ENCODE peak calls at places on chromosomes 6 and 20, in ten cellular contexts. W, X, K, G, S, M, A, U, D and V are unnamed samples.

GRCh38 chr6:34904990-34905613 is 16.0 kb downstream of the ANKS1A start:
- DNase-seq in W (no peak), X (no peak), K (no peak), G (no peak), S (no peak), M (no peak), A (no peak), U (no peak), D (no peak), V (no peak)

GRCh38 chr20:32535953-32536823 is 48.9 kb downstream of the NOL4L start:
- DNase-seq in W (no peak), X (peak; percentile 61), K (peak; percentile 29), G (peak; percentile 51), S (peak; percentile 15), M (peak; percentile 81), A (peak; percentile 66), U (peak; percentile 93), D (peak; percentile 82), V (peak; percentile 68)

GRCh38 chr6:105900120-105900937 is 185.8 kb upstream of the PRDM1 start:
- DNase-seq in W (peak; percentile 3), X (no peak), K (peak; percentile 35), G (no peak), S (peak; percentile 50), M (no peak), A (no peak), U (peak; percentile 26), D (no peak), V (no peak)

GRCh38 chr6:64683682-64684081 is 1023.3 kb downstream of the EYS start:
- DNase-seq in W (peak; percentile 97), X (no peak), K (peak; percentile 36), G (no peak), S (no peak), M (no peak), A (no peak), U (no peak), D (no peak), V (peak; percentile 45)

GRCh38 chr6:112413805-112414204 is 66.7 kb downstream of the RFPL4B start:
- DNase-seq in W (no peak), X (no peak), K (no peak), G (no peak), S (peak; percentile 44), M (no peak), A (no peak), U (no peak), D (no peak), V (no peak)

GRCh38 chr6:44016131-44016870 is 111.0 kb downstream of the MRPL14 start:
- DNase-seq in W (peak; percentile 87), X (no peak), K (no peak), G (no peak), S (peak; percentile 55), M (no peak), A (no peak), U (no peak), D (no peak), V (no peak)

GRCh38 chr20:19737025-19737424 is 21.0 kb upstream of the RIN2 start:
- DNase-seq in W (peak; percentile 79), X (no peak), K (no peak), G (no peak), S (peak; percentile 45), M (no peak), A (no peak), U (no peak), D (no peak), V (no peak)

GRCh38 chr6:36671687-36672375 is 6.7 kb upstream of the CDKN1A start:
- DNase-seq in W (no peak), X (no peak), K (no peak), G (no peak), S (peak; percentile 58), M (no peak), A (no peak), U (no peak), D (no peak), V (no peak)

GRCh38 chr6:13006578-13007300 is 290.2 kb downstream of the PHACTR1 start:
- DNase-seq in W (peak; percentile 72), X (no peak), K (no peak), G (no peak), S (peak; percentile 76), M (no peak), A (no peak), U (no peak), D (no peak), V (no peak)

GRCh38 chr6:2558861-2559811 is 191.6 kb downstream of the MYLK4 start:
- DNase-seq in W (no peak), X (no peak), K (no peak), G (no peak), S (no peak), M (no peak), A (no peak), U (no peak), D (no peak), V (no peak)

GRCh38 chr6:169253745-169254238 is at the start of gene THBS2:
- DNase-seq in W (peak; percentile 96), X (no peak), K (no peak), G (no peak), S (peak; percentile 93), M (no peak), A (no peak), U (no peak), D (no peak), V (no peak)

GRCh38 chr6:52176550-52176949 is 9.6 kb upstream of the IL17A start:
- DNase-seq in W (no peak), X (no peak), K (no peak), G (no peak), S (no peak), M (peak; percentile 44), A (no peak), U (no peak), D (no peak), V (no peak)

GRCh38 chr6:37122861-37123260 is 47.1 kb upstream of the PIM1 start:
- DNase-seq in W (no peak), X (no peak), K (no peak), G (no peak), S (no peak), M (no peak), A (no peak), U (no peak), D (no peak), V (no peak)

GRCh38 chr6:79622353-79622752 is 8.8 kb upstream of the SH3BGRL2 start:
- DNase-seq in W (no peak), X (no peak), K (no peak), G (no peak), S (no peak), M (no peak), A (no peak), U (no peak), D (no peak), V (no peak)

GRCh38 chr20:576156-576555 is 32.6 kb upstream of the CSNK2A1 start:
- DNase-seq in W (no peak), X (no peak), K (no peak), G (no peak), S (no peak), M (no peak), A (no peak), U (no peak), D (no peak), V (no peak)

GRCh38 chr6:116280161-116280959 is 630 bp upstream of the TSPYL1 start:
- DNase-seq in W (peak; percentile 38), X (no peak), K (no peak), G (no peak), S (no peak), M (no peak), A (no peak), U (no peak), D (no peak), V (no peak)